ENCODE peak calls at places on chromosomes 16 and 17, in seven cellular contexts. One of them, this sample, is unnamed.

GRCh38 chr17:77569846-77570564 is 388.5 kb upstream of the TNRC6C start:
- DNase-seq in mesenchymal stem cell: no peak
- DNase-seq in mesendoderm: no peak
- DNase-seq in neuronal stem cell: no peak
- DNase-seq in trophoblast cell: no peak
- DNase-seq in H1: no peak
- DNase-seq in IMR-90: no peak
- DNase-seq in this sample: no peak

GRCh38 chr17:73198930-73199260 is 6.0 kb downstream of the COG1 start:
- DNase-seq in mesenchymal stem cell: no peak
- DNase-seq in neuronal stem cell: no peak
- DNase-seq in H1: no peak
- DNase-seq in mesendoderm: no peak
- DNase-seq in trophoblast cell: no peak
- DNase-seq in IMR-90: no peak
- DNase-seq in this sample: no peak

GRCh38 chr17:2084766-2085647 is 30.1 kb downstream of the HIC1 start:
- DNase-seq in H1: no peak
- DNase-seq in IMR-90: peak; percentile 86
- DNase-seq in mesenchymal stem cell: peak; percentile 89
- DNase-seq in mesendoderm: no peak
- DNase-seq in trophoblast cell: no peak
- DNase-seq in neuronal stem cell: no peak
- DNase-seq in this sample: peak; percentile 23

GRCh38 chr17:2904135-2904534 is 107.9 kb downstream of the RAP1GAP2 start:
- DNase-seq in mesendoderm: peak; percentile 67
- DNase-seq in neuronal stem cell: peak; percentile 23
- DNase-seq in mesenchymal stem cell: no peak
- DNase-seq in trophoblast cell: no peak
- DNase-seq in IMR-90: peak; percentile 24
- DNase-seq in H1: no peak
- DNase-seq in this sample: peak; percentile 57

GRCh38 chr16:55830658-55831294 is 2.1 kb downstream of the CES1 start:
- DNase-seq in IMR-90: no peak
- DNase-seq in trophoblast cell: no peak
- DNase-seq in mesendoderm: no peak
- DNase-seq in H1: no peak
- DNase-seq in neuronal stem cell: no peak
- DNase-seq in mesenchymal stem cell: no peak
- DNase-seq in this sample: no peak

GRCh38 chr17:49352587-49353154 is 9.4 kb downstream of the ZNF652 start:
- DNase-seq in mesenchymal stem cell: no peak
- DNase-seq in mesendoderm: no peak
- DNase-seq in neuronal stem cell: no peak
- DNase-seq in H1: no peak
- DNase-seq in trophoblast cell: no peak
- DNase-seq in IMR-90: no peak
- DNase-seq in this sample: no peak

GRCh38 chr17:41446806-41447205 is 6.0 kb upstream of the KRT38 start:
- DNase-seq in H1: no peak
- DNase-seq in mesendoderm: no peak
- DNase-seq in trophoblast cell: peak; percentile 12
- DNase-seq in mesenchymal stem cell: peak; percentile 56
- DNase-seq in neuronal stem cell: no peak
- DNase-seq in IMR-90: peak; percentile 86
- DNase-seq in this sample: no peak

GRCh38 chr16:53922067-53922804 is 218.3 kb downstream of the FTO start:
- DNase-seq in neuronal stem cell: no peak
- DNase-seq in mesenchymal stem cell: peak; percentile 64
- DNase-seq in H1: no peak
- DNase-seq in mesendoderm: no peak
- DNase-seq in IMR-90: peak; percentile 47
- DNase-seq in trophoblast cell: no peak
- DNase-seq in this sample: no peak

GRCh38 chr17:46154151-46154816 is 38.9 kb downstream of the KANSL1 start:
- DNase-seq in IMR-90: peak; percentile 38
- DNase-seq in trophoblast cell: no peak
- DNase-seq in mesendoderm: no peak
- DNase-seq in neuronal stem cell: no peak
- DNase-seq in mesenchymal stem cell: peak; percentile 57
- DNase-seq in H1: no peak
- DNase-seq in this sample: no peak

GRCh38 chr17:80034977-80035686 is 540 bp downstream of the TBC1D16 start:
- DNase-seq in neuronal stem cell: peak; percentile 27
- DNase-seq in IMR-90: peak; percentile 43
- DNase-seq in mesendoderm: peak; percentile 50
- DNase-seq in H1: no peak
- DNase-seq in mesenchymal stem cell: peak; percentile 73
- DNase-seq in trophoblast cell: no peak
- DNase-seq in this sample: peak; percentile 25

GRCh38 chr16:27382187-27382855 is 19.7 kb upstream of the IL21R start:
- DNase-seq in neuronal stem cell: no peak
- DNase-seq in H1: no peak
- DNase-seq in IMR-90: no peak
- DNase-seq in mesenchymal stem cell: no peak
- DNase-seq in mesendoderm: no peak
- DNase-seq in trophoblast cell: no peak
- DNase-seq in this sample: no peak

GRCh38 chr17:44795421-44795820 is 34.7 kb downstream of the GJC1 start:
- DNase-seq in neuronal stem cell: no peak
- DNase-seq in mesendoderm: no peak
- DNase-seq in IMR-90: no peak
- DNase-seq in mesenchymal stem cell: no peak
- DNase-seq in trophoblast cell: no peak
- DNase-seq in H1: no peak
- DNase-seq in this sample: no peak

GRCh38 chr17:2892305-2892971 is 96.2 kb downstream of the RAP1GAP2 start:
- DNase-seq in IMR-90: peak; percentile 96
- DNase-seq in mesenchymal stem cell: peak; percentile 71
- DNase-seq in neuronal stem cell: no peak
- DNase-seq in mesendoderm: peak; percentile 89
- DNase-seq in H1: no peak
- DNase-seq in trophoblast cell: peak; percentile 61
- DNase-seq in this sample: peak; percentile 35

GRCh38 chr16:31536804-31537361 is 9.2 kb downstream of the AHSP start:
- DNase-seq in mesenchymal stem cell: no peak
- DNase-seq in mesendoderm: no peak
- DNase-seq in IMR-90: no peak
- DNase-seq in H1: no peak
- DNase-seq in neuronal stem cell: no peak
- DNase-seq in trophoblast cell: no peak
- DNase-seq in this sample: no peak

GRCh38 chr17:42116705-42117396 is 4.3 kb downstream of the KAT2A start:
- DNase-seq in neuronal stem cell: peak; percentile 67
- DNase-seq in mesenchymal stem cell: peak; percentile 83
- DNase-seq in trophoblast cell: peak; percentile 86
- DNase-seq in H1: peak; percentile 56
- DNase-seq in IMR-90: peak; percentile 79
- DNase-seq in mesendoderm: peak; percentile 87
- DNase-seq in this sample: peak; percentile 90

GRCh38 chr17:78563189-78564145 is 13.7 kb downstream of the DNAH17 start:
- DNase-seq in IMR-90: no peak
- DNase-seq in neuronal stem cell: no peak
- DNase-seq in H1: no peak
- DNase-seq in trophoblast cell: no peak
- DNase-seq in mesenchymal stem cell: no peak
- DNase-seq in mesendoderm: no peak
- DNase-seq in this sample: no peak

GRCh38 chr17:62897706-62898105 is 68.3 kb upstream of the TANC2 start:
- DNase-seq in neuronal stem cell: no peak
- DNase-seq in trophoblast cell: no peak
- DNase-seq in IMR-90: no peak
- DNase-seq in H1: no peak
- DNase-seq in mesendoderm: no peak
- DNase-seq in mesenchymal stem cell: no peak
- DNase-seq in this sample: no peak

GRCh38 chr16:77398495-77398894 is 36.3 kb downstream of the ADAMTS18 start:
- DNase-seq in mesenchymal stem cell: no peak
- DNase-seq in IMR-90: no peak
- DNase-seq in trophoblast cell: no peak
- DNase-seq in neuronal stem cell: no peak
- DNase-seq in H1: no peak
- DNase-seq in mesendoderm: no peak
- DNase-seq in this sample: no peak

GRCh38 chr16:29765167-29766032 is 12.7 kb upstream of the ZG16 start:
- DNase-seq in mesendoderm: no peak
- DNase-seq in IMR-90: no peak
- DNase-seq in trophoblast cell: no peak
- DNase-seq in H1: no peak
- DNase-seq in neuronal stem cell: no peak
- DNase-seq in mesenchymal stem cell: no peak
- DNase-seq in this sample: no peak

GRCh38 chr16:81994485-81994884 is 16.8 kb downstream of the SDR42E1 start:
- DNase-seq in IMR-90: no peak
- DNase-seq in H1: no peak
- DNase-seq in neuronal stem cell: no peak
- DNase-seq in trophoblast cell: no peak
- DNase-seq in mesenchymal stem cell: no peak
- DNase-seq in mesendoderm: peak; percentile 37
- DNase-seq in this sample: no peak

GRCh38 chr16:11535494-11535893 is 51.2 kb downstream of the LITAF start:
- DNase-seq in mesenchymal stem cell: no peak
- DNase-seq in H1: no peak
- DNase-seq in neuronal stem cell: no peak
- DNase-seq in trophoblast cell: no peak
- DNase-seq in IMR-90: no peak
- DNase-seq in mesendoderm: no peak
- DNase-seq in this sample: no peak

GRCh38 chr16:81251871-81252270 is 13.4 kb downstream of the BCO1 start:
- DNase-seq in trophoblast cell: peak; percentile 31
- DNase-seq in IMR-90: peak; percentile 20
- DNase-seq in H1: no peak
- DNase-seq in neuronal stem cell: no peak
- DNase-seq in mesendoderm: peak; percentile 45
- DNase-seq in mesenchymal stem cell: peak; percentile 95
- DNase-seq in this sample: no peak

GRCh38 chr16:8655184-8655717 is 19.2 kb upstream of the ABAT start:
- DNase-seq in trophoblast cell: peak; percentile 47
- DNase-seq in neuronal stem cell: no peak
- DNase-seq in mesenchymal stem cell: peak; percentile 11
- DNase-seq in IMR-90: peak; percentile 35
- DNase-seq in mesendoderm: peak; percentile 62
- DNase-seq in H1: no peak
- DNase-seq in this sample: peak; percentile 63

GRCh38 chr16:30902070-30902972 is 5.9 kb downstream of the CTF1 start:
- DNase-seq in mesenchymal stem cell: peak; percentile 65
- DNase-seq in IMR-90: peak; percentile 63
- DNase-seq in neuronal stem cell: no peak
- DNase-seq in H1: no peak
- DNase-seq in trophoblast cell: peak; percentile 60
- DNase-seq in mesendoderm: peak; percentile 66
- DNase-seq in this sample: peak; percentile 67

GRCh38 chr17:68498479-68499326 is 13.5 kb upstream of the PRKAR1A start:
- DNase-seq in IMR-90: no peak
- DNase-seq in neuronal stem cell: no peak
- DNase-seq in mesendoderm: no peak
- DNase-seq in mesenchymal stem cell: no peak
- DNase-seq in trophoblast cell: no peak
- DNase-seq in H1: no peak
- DNase-seq in this sample: no peak

GRCh38 chr16:8920676-8921625 is 38.8 kb downstream of the LITAFD start:
- DNase-seq in IMR-90: peak; percentile 32
- DNase-seq in neuronal stem cell: no peak
- DNase-seq in mesenchymal stem cell: no peak
- DNase-seq in H1: no peak
- DNase-seq in trophoblast cell: no peak
- DNase-seq in mesendoderm: peak; percentile 27
- DNase-seq in this sample: no peak

GRCh38 chr16:85535352-85536072 is 77.6 kb upstream of the GSE1 start:
- DNase-seq in IMR-90: no peak
- DNase-seq in H1: no peak
- DNase-seq in mesenchymal stem cell: peak; percentile 37
- DNase-seq in neuronal stem cell: no peak
- DNase-seq in trophoblast cell: no peak
- DNase-seq in mesendoderm: peak; percentile 89
- DNase-seq in this sample: no peak
- H2AK5ac ChIP-seq in IMR-90: no peak overlapping the region
- H2AK5ac ChIP-seq in H1: no peak overlapping the region
- H2AK5ac ChIP-seq in mesenchymal stem cell: no peak overlapping the region
- H2AK5ac ChIP-seq in neuronal stem cell: no peak overlapping the region
- H2AK5ac ChIP-seq in trophoblast cell: no peak overlapping the region
- H2AK5ac ChIP-seq in mesendoderm: peak overlapping the region; percentile 50
- H2AK5ac ChIP-seq in this sample: no peak overlapping the region

GRCh38 chr16:50573947-50574751 is 26.0 kb downstream of the NKD1 start:
- DNase-seq in mesendoderm: no peak
- DNase-seq in neuronal stem cell: no peak
- DNase-seq in IMR-90: no peak
- DNase-seq in trophoblast cell: no peak
- DNase-seq in H1: no peak
- DNase-seq in mesenchymal stem cell: no peak
- DNase-seq in this sample: no peak
- H2AK5ac ChIP-seq in mesendoderm: no peak overlapping the region
- H2AK5ac ChIP-seq in neuronal stem cell: no peak overlapping the region
- H2AK5ac ChIP-seq in IMR-90: no peak overlapping the region
- H2AK5ac ChIP-seq in trophoblast cell: no peak overlapping the region
- H2AK5ac ChIP-seq in H1: no peak overlapping the region
- H2AK5ac ChIP-seq in mesenchymal stem cell: no peak overlapping the region
- H2AK5ac ChIP-seq in this sample: no peak overlapping the region

DNA sequence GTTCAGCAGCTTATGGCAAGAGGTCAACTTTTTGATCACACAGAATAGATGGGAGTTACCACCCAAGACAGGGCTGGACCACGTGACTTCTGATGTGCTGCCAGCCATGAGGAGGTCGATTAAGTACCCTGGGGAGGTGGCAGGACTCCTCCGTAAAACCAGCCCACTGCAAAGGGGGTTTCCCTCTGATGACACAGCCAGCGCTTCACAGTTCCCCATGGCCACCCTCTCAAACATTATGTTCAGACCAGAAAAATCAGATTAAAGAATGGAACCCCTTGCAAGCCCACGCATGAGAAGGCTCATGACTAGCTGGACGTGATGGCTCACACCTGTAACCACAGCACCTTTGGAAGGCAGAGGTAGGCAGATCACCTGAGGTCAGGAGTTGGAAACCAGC is 222.9 kb downstream of the CPPED1 start:
- DNase-seq in trophoblast cell: no peak
- DNase-seq in H1: no peak
- DNase-seq in IMR-90: no peak
- DNase-seq in mesenchymal stem cell: no peak
- DNase-seq in mesendoderm: no peak
- DNase-seq in neuronal stem cell: no peak
- DNase-seq in this sample: no peak
- H2AK5ac ChIP-seq in trophoblast cell: no peak overlapping the region
- H2AK5ac ChIP-seq in H1: no peak overlapping the region
- H2AK5ac ChIP-seq in IMR-90: no peak overlapping the region
- H2AK5ac ChIP-seq in mesenchymal stem cell: no peak overlapping the region
- H2AK5ac ChIP-seq in mesendoderm: no peak overlapping the region
- H2AK5ac ChIP-seq in neuronal stem cell: no peak overlapping the region
- H2AK5ac ChIP-seq in this sample: no peak overlapping the region

DNA sequence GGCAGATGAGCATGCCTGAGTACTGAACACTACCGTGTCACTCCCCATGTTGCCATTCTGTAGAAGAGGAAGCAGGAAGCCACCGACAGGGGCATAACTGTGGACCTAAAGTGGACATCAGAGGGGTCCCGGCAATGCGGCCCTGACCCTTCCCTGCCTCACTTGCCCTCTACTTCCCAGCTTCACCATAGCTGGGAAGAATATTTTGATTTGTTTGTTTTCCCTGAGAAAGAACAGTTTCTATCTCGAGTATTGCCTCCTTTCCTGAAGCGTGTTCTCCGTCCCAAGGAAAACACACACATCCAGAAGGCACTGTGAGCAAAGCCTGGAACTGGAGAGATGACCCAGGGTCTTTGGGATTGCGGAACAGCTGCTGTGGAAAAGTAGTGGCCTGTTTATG is 90.3 kb upstream of the TBX2 start:
- DNase-seq in mesenchymal stem cell: no peak
- DNase-seq in neuronal stem cell: no peak
- DNase-seq in trophoblast cell: no peak
- DNase-seq in IMR-90: no peak
- DNase-seq in H1: no peak
- DNase-seq in mesendoderm: no peak
- DNase-seq in this sample: no peak
- H2AK5ac ChIP-seq in mesenchymal stem cell: peak overlapping the region; percentile 57
- H2AK5ac ChIP-seq in neuronal stem cell: no peak overlapping the region
- H2AK5ac ChIP-seq in trophoblast cell: no peak overlapping the region
- H2AK5ac ChIP-seq in IMR-90: peak overlapping the region; percentile 100
- H2AK5ac ChIP-seq in H1: no peak overlapping the region
- H2AK5ac ChIP-seq in mesendoderm: no peak overlapping the region
- H2AK5ac ChIP-seq in this sample: no peak overlapping the region